ENCODE peak calls at places on chromosome 22, in four cellular contexts. One of them, this sample, is unnamed.

GRCh38 chr22:45064313-45065268 is 54.8 kb upstream of the PHF21B start:
- DNase-seq in activated effector memory CD4-positive, alpha-beta T cell treated with anti-CD3 and anti-CD28 coated beads, Interleukin-2, amount 50 U/mL, for 16 hours: peak
- DNase-seq in NCI-H510A: no peak
- DNase-seq in cerebellum: no peak
- DNase-seq in this sample: peak

GRCh38 chr22:37982151-37982838 is 2.1 kb downstream of the SOX10 start:
- DNase-seq in activated effector memory CD4-positive, alpha-beta T cell treated with anti-CD3 and anti-CD28 coated beads, Interleukin-2, amount 50 U/mL, for 16 hours: no peak
- DNase-seq in NCI-H510A: no peak
- DNase-seq in cerebellum: no peak
- DNase-seq in this sample: peak

GRCh38 chr22:35978889-35979288 is 49.7 kb downstream of the RBFOX2 start:
- DNase-seq in activated effector memory CD4-positive, alpha-beta T cell treated with anti-CD3 and anti-CD28 coated beads, Interleukin-2, amount 50 U/mL, for 16 hours: no peak
- DNase-seq in NCI-H510A: no peak
- DNase-seq in cerebellum: no peak
- DNase-seq in this sample: no peak

GRCh38 chr22:49178246-49179005 is 649.2 kb downstream of the BRD1 start:
- DNase-seq in activated effector memory CD4-positive, alpha-beta T cell treated with anti-CD3 and anti-CD28 coated beads, Interleukin-2, amount 50 U/mL, for 16 hours: no peak
- DNase-seq in NCI-H510A: no peak
- DNase-seq in cerebellum: no peak
- DNase-seq in this sample: no peak

GRCh38 chr22:39994566-39995345 is at the start of gene FAM83F:
- DNase-seq in activated effector memory CD4-positive, alpha-beta T cell treated with anti-CD3 and anti-CD28 coated beads, Interleukin-2, amount 50 U/mL, for 16 hours: peak
- DNase-seq in NCI-H510A: peak
- DNase-seq in cerebellum: no peak
- DNase-seq in this sample: no peak

GRCh38 chr22:39643311-39644083 is 72.9 kb downstream of the CACNA1I start:
- DNase-seq in activated effector memory CD4-positive, alpha-beta T cell treated with anti-CD3 and anti-CD28 coated beads, Interleukin-2, amount 50 U/mL, for 16 hours: no peak
- DNase-seq in NCI-H510A: no peak
- DNase-seq in cerebellum: no peak
- DNase-seq in this sample: peak

GRCh38 chr22:47883757-47884156 is 1121.3 kb downstream of the TBC1D22A start:
- DNase-seq in activated effector memory CD4-positive, alpha-beta T cell treated with anti-CD3 and anti-CD28 coated beads, Interleukin-2, amount 50 U/mL, for 16 hours: no peak
- DNase-seq in NCI-H510A: no peak
- DNase-seq in cerebellum: no peak
- DNase-seq in this sample: no peak

GRCh38 chr22:24894220-24894975 is 52.1 kb downstream of the LHFPL7 start:
- DNase-seq in activated effector memory CD4-positive, alpha-beta T cell treated with anti-CD3 and anti-CD28 coated beads, Interleukin-2, amount 50 U/mL, for 16 hours: no peak
- DNase-seq in NCI-H510A: peak
- DNase-seq in cerebellum: no peak
- DNase-seq in this sample: peak

GRCh38 chr22:40637181-40638150 is 947 bp upstream of the MRTFA start:
- DNase-seq in activated effector memory CD4-positive, alpha-beta T cell treated with anti-CD3 and anti-CD28 coated beads, Interleukin-2, amount 50 U/mL, for 16 hours: peak
- DNase-seq in NCI-H510A: no peak
- DNase-seq in cerebellum: peak
- DNase-seq in this sample: no peak

GRCh38 chr22:42685941-42686666 is 34.6 kb downstream of the A4GALT start:
- DNase-seq in activated effector memory CD4-positive, alpha-beta T cell treated with anti-CD3 and anti-CD28 coated beads, Interleukin-2, amount 50 U/mL, for 16 hours: no peak
- DNase-seq in NCI-H510A: no peak
- DNase-seq in cerebellum: no peak
- DNase-seq in this sample: no peak

GRCh38 chr22:24466831-24467249 is 28.3 kb upstream of the UPB1 start:
- DNase-seq in activated effector memory CD4-positive, alpha-beta T cell treated with anti-CD3 and anti-CD28 coated beads, Interleukin-2, amount 50 U/mL, for 16 hours: no peak
- DNase-seq in NCI-H510A: no peak
- DNase-seq in cerebellum: no peak
- DNase-seq in this sample: peak

GRCh38 chr22:38155703-38156102 is 25.9 kb downstream of the PLA2G6 start:
- DNase-seq in activated effector memory CD4-positive, alpha-beta T cell treated with anti-CD3 and anti-CD28 coated beads, Interleukin-2, amount 50 U/mL, for 16 hours: no peak
- DNase-seq in NCI-H510A: no peak
- DNase-seq in cerebellum: no peak
- DNase-seq in this sample: no peak

GRCh38 chr22:50544078-50544745 is 1.5 kb upstream of the KLHDC7B start:
- DNase-seq in activated effector memory CD4-positive, alpha-beta T cell treated with anti-CD3 and anti-CD28 coated beads, Interleukin-2, amount 50 U/mL, for 16 hours: peak
- DNase-seq in NCI-H510A: peak
- DNase-seq in cerebellum: peak
- DNase-seq in this sample: peak

GRCh38 chr22:23154461-23154860 is 9.2 kb downstream of the RAB36 start:
- DNase-seq in activated effector memory CD4-positive, alpha-beta T cell treated with anti-CD3 and anti-CD28 coated beads, Interleukin-2, amount 50 U/mL, for 16 hours: no peak
- DNase-seq in NCI-H510A: no peak
- DNase-seq in cerebellum: no peak
- DNase-seq in this sample: no peak

GRCh38 chr22:48327721-48328120 is 1500.0 kb downstream of the BRD1 start:
- DNase-seq in activated effector memory CD4-positive, alpha-beta T cell treated with anti-CD3 and anti-CD28 coated beads, Interleukin-2, amount 50 U/mL, for 16 hours: no peak
- DNase-seq in NCI-H510A: no peak
- DNase-seq in cerebellum: no peak
- DNase-seq in this sample: no peak

GRCh38 chr22:49196046-49196511 is 631.6 kb downstream of the BRD1 start:
- DNase-seq in activated effector memory CD4-positive, alpha-beta T cell treated with anti-CD3 and anti-CD28 coated beads, Interleukin-2, amount 50 U/mL, for 16 hours: peak
- DNase-seq in NCI-H510A: no peak
- DNase-seq in cerebellum: no peak
- DNase-seq in this sample: no peak

GRCh38 chr22:20887375-20887774 is 28.6 kb downstream of the SNAP29 start:
- DNase-seq in activated effector memory CD4-positive, alpha-beta T cell treated with anti-CD3 and anti-CD28 coated beads, Interleukin-2, amount 50 U/mL, for 16 hours: no peak
- DNase-seq in NCI-H510A: no peak
- DNase-seq in cerebellum: no peak
- DNase-seq in this sample: no peak

GRCh38 chr22:32175751-32176644 is 16.9 kb upstream of the C22orf42 start:
- DNase-seq in activated effector memory CD4-positive, alpha-beta T cell treated with anti-CD3 and anti-CD28 coated beads, Interleukin-2, amount 50 U/mL, for 16 hours: no peak
- DNase-seq in NCI-H510A: no peak
- DNase-seq in cerebellum: no peak
- DNase-seq in this sample: no peak

GRCh38 chr22:42072606-42073330 is 1.3 kb upstream of the PHETA2 start:
- DNase-seq in activated effector memory CD4-positive, alpha-beta T cell treated with anti-CD3 and anti-CD28 coated beads, Interleukin-2, amount 50 U/mL, for 16 hours: no peak
- DNase-seq in NCI-H510A: no peak
- DNase-seq in cerebellum: peak
- DNase-seq in this sample: no peak

GRCh38 chr22:32674925-32675825 is 126.3 kb upstream of the TIMP3 start:
- DNase-seq in activated effector memory CD4-positive, alpha-beta T cell treated with anti-CD3 and anti-CD28 coated beads, Interleukin-2, amount 50 U/mL, for 16 hours: no peak
- DNase-seq in NCI-H510A: no peak
- DNase-seq in cerebellum: no peak
- DNase-seq in this sample: no peak

GRCh38 chr22:30490399-30490798 is 15.1 kb downstream of the SEC14L4 start:
- DNase-seq in activated effector memory CD4-positive, alpha-beta T cell treated with anti-CD3 and anti-CD28 coated beads, Interleukin-2, amount 50 U/mL, for 16 hours: no peak
- DNase-seq in NCI-H510A: no peak
- DNase-seq in cerebellum: no peak
- DNase-seq in this sample: no peak

GRCh38 chr22:27475548-27475897 is 326.0 kb downstream of the MN1 start:
- DNase-seq in activated effector memory CD4-positive, alpha-beta T cell treated with anti-CD3 and anti-CD28 coated beads, Interleukin-2, amount 50 U/mL, for 16 hours: no peak
- DNase-seq in NCI-H510A: no peak
- DNase-seq in cerebellum: no peak
- DNase-seq in this sample: peak

GRCh38 chr22:49960967-49961600 is 512 bp downstream of the PIM3 start:
- DNase-seq in activated effector memory CD4-positive, alpha-beta T cell treated with anti-CD3 and anti-CD28 coated beads, Interleukin-2, amount 50 U/mL, for 16 hours: peak
- DNase-seq in NCI-H510A: no peak
- DNase-seq in cerebellum: no peak
- DNase-seq in this sample: no peak

GRCh38 chr22:50684986-50685385 is 12.4 kb downstream of the SHANK3 start:
- DNase-seq in activated effector memory CD4-positive, alpha-beta T cell treated with anti-CD3 and anti-CD28 coated beads, Interleukin-2, amount 50 U/mL, for 16 hours: no peak
- DNase-seq in NCI-H510A: no peak
- DNase-seq in cerebellum: no peak
- DNase-seq in this sample: peak

GRCh38 chr22:26669060-26669481 is 11.7 kb downstream of the MIAT start:
- DNase-seq in activated effector memory CD4-positive, alpha-beta T cell treated with anti-CD3 and anti-CD28 coated beads, Interleukin-2, amount 50 U/mL, for 16 hours: no peak
- DNase-seq in NCI-H510A: no peak
- DNase-seq in cerebellum: no peak
- DNase-seq in this sample: peak

GRCh38 chr22:35630387-35630793 is 13.3 kb upstream of the MB start:
- DNase-seq in activated effector memory CD4-positive, alpha-beta T cell treated with anti-CD3 and anti-CD28 coated beads, Interleukin-2, amount 50 U/mL, for 16 hours: no peak
- DNase-seq in NCI-H510A: no peak
- DNase-seq in cerebellum: no peak
- DNase-seq in this sample: peak

GRCh38 chr22:44024288-44024908 is at the start of gene PARVB:
- DNase-seq in activated effector memory CD4-positive, alpha-beta T cell treated with anti-CD3 and anti-CD28 coated beads, Interleukin-2, amount 50 U/mL, for 16 hours: peak
- DNase-seq in NCI-H510A: no peak
- DNase-seq in cerebellum: peak
- DNase-seq in this sample: no peak

This sample was measured in amniotic epithelial cell.